ENCODE peak calls at places on chromosomes 2 and 18, in nine cellular contexts. L, I, M, G, Z, N, O, J and U are unnamed samples.

GRCh38 chr18:3283908-3284307 is 22.0 kb downstream of the MYL12B start:
- DNase-seq in L (no peak), I (no peak), M (no peak), G (no peak), Z (no peak), N (no peak), O (no peak), J (no peak), U (no peak)

GRCh38 chr2:136167721-136168470 is 49.9 kb upstream of the CXCR4 start:
- DNase-seq in L (no peak), I (no peak), M (no peak), G (no peak), Z (no peak), N (no peak), O (no peak), J (no peak), U (no peak)

GRCh38 chr18:56967032-56967431 is 179.9 kb upstream of the BOD1L2 start:
- DNase-seq in L (no peak), I (no peak), M (no peak), G (no peak), Z (no peak), N (no peak), O (no peak), J (no peak), U (no peak)

GRCh38 chr18:63492851-63493250 is 16.1 kb downstream of the SERPINB5 start:
- DNase-seq in L (peak; percentile 6), I (no peak), M (no peak), G (no peak), Z (peak; percentile 50), N (no peak), O (no peak), J (no peak), U (no peak)

GRCh38 chr2:190963088-190963487 is 50.9 kb downstream of the STAT1 start:
- DNase-seq in L (no peak), I (no peak), M (no peak), G (no peak), Z (no peak), N (no peak), O (no peak), J (no peak), U (no peak)

GRCh38 chr18:10421859-10422258 is 32.6 kb upstream of the APCDD1 start:
- DNase-seq in L (peak; percentile 89), I (no peak), M (no peak), G (peak; percentile 31), Z (peak; percentile 65), N (no peak), O (no peak), J (no peak), U (no peak)

GRCh38 chr2:149832256-149832655 is 244.7 kb upstream of the MMADHC start:
- DNase-seq in L (peak; percentile 39), I (no peak), M (no peak), G (peak; percentile 17), Z (no peak), N (no peak), O (no peak), J (no peak), U (no peak)

GRCh38 chr2:21627938-21628337 is 504.2 kb downstream of the TDRD15 start:
- DNase-seq in L (no peak), I (no peak), M (no peak), G (no peak), Z (peak; percentile 5), N (no peak), O (no peak), J (no peak), U (no peak)

GRCh38 chr18:23438046-23438377 is 15.1 kb upstream of the RIOK3 start:
- DNase-seq in L (no peak), I (no peak), M (no peak), G (no peak), Z (no peak), N (no peak), O (no peak), J (no peak), U (no peak)

GRCh38 chr2:229931241-229931640 is 8.9 kb downstream of the FBXO36 start:
- DNase-seq in L (no peak), I (no peak), M (no peak), G (no peak), Z (no peak), N (no peak), O (no peak), J (no peak), U (no peak)

GRCh38 chr2:3625186-3625585 is 30.3 kb downstream of the COLEC11 start:
- DNase-seq in L (no peak), I (no peak), M (peak; percentile 63), G (no peak), Z (no peak), N (peak; percentile 2), O (peak; percentile 30), J (no peak), U (no peak)

GRCh38 chr18:62625019-62625418 is 90.3 kb upstream of the PHLPP1 start:
- DNase-seq in L (no peak), I (no peak), M (no peak), G (peak; percentile 20), Z (peak; percentile 52), N (no peak), O (no peak), J (no peak), U (no peak)

GRCh38 chr2:161199885-161200284 is 39.7 kb downstream of the TANK start:
- DNase-seq in L (no peak), I (no peak), M (no peak), G (no peak), Z (no peak), N (no peak), O (no peak), J (no peak), U (no peak)

GRCh38 chr2:15059870-15060617 is 427.5 kb downstream of the LRATD1 start:
- DNase-seq in L (peak; percentile 4), I (peak; percentile 11), M (no peak), G (no peak), Z (no peak), N (no peak), O (no peak), J (no peak), U (no peak)

GRCh38 chr2:172430671-172431070 is 3.3 kb downstream of the ITGA6 start:
- DNase-seq in L (peak; percentile 86), I (no peak), M (no peak), G (no peak), Z (no peak), N (no peak), O (no peak), J (no peak), U (peak; percentile 91)

GRCh38 chr2:233210843-233211600 is 40.5 kb upstream of the ATG16L1 start:
- DNase-seq in L (peak; percentile 84), I (no peak), M (peak; percentile 93), G (peak; percentile 91), Z (peak; percentile 90), N (peak; percentile 63), O (peak; percentile 77), J (peak; percentile 63), U (peak; percentile 62)

GRCh38 chr2:217934321-217935131 is 68.3 kb downstream of the TNS1 start:
- DNase-seq in L (peak; percentile 68), I (peak; percentile 57), M (peak; percentile 89), G (peak; percentile 99), Z (peak; percentile 84), N (peak; percentile 60), O (peak; percentile 51), J (peak; percentile 46), U (no peak)

GRCh38 chr2:217935245-217935879 is 67.4 kb downstream of the TNS1 start:
- DNase-seq in L (no peak), I (no peak), M (peak; percentile 80), G (peak; percentile 83), Z (peak; percentile 53), N (no peak), O (no peak), J (peak; percentile 50), U (no peak)

GRCh38 chr2:217931846-217932560 is 70.8 kb downstream of the TNS1 start:
- DNase-seq in L (no peak), I (no peak), M (no peak), G (no peak), Z (no peak), N (no peak), O (no peak), J (no peak), U (no peak)

GRCh38 chr2:217932661-217933325 is 70.0 kb downstream of the TNS1 start:
- DNase-seq in L (no peak), I (no peak), M (peak; percentile 78), G (peak; percentile 70), Z (no peak), N (no peak), O (peak; percentile 38), J (no peak), U (no peak)

GRCh38 chr2:217933326-217933993 is 69.3 kb downstream of the TNS1 start:
- DNase-seq in L (no peak), I (no peak), M (peak; percentile 78), G (peak; percentile 40), Z (peak; percentile 45), N (no peak), O (no peak), J (no peak), U (no peak)
- H3K4me3 ChIP-seq in L (no peak overlapping the region), I (no peak overlapping the region), M (peak overlapping the region; percentile 13), G (no peak overlapping the region), Z (peak overlapping the region; percentile 21), N (peak overlapping the region; percentile 5), O (no peak overlapping the region), J (no peak overlapping the region), U (no peak overlapping the region)

GRCh38 chr2:187542123-187542522 is 12.1 kb downstream of the TFPI start:
- DNase-seq in L (no peak), I (no peak), M (no peak), G (peak; percentile 67), Z (no peak), N (no peak), O (no peak), J (no peak), U (no peak)
- H3K4me3 ChIP-seq in L (no peak overlapping the region), I (no peak overlapping the region), M (peak overlapping the region; percentile 18), G (no peak overlapping the region), Z (peak overlapping the region; percentile 53), N (no peak overlapping the region), O (no peak overlapping the region), J (no peak overlapping the region), U (no peak overlapping the region)

DNA sequence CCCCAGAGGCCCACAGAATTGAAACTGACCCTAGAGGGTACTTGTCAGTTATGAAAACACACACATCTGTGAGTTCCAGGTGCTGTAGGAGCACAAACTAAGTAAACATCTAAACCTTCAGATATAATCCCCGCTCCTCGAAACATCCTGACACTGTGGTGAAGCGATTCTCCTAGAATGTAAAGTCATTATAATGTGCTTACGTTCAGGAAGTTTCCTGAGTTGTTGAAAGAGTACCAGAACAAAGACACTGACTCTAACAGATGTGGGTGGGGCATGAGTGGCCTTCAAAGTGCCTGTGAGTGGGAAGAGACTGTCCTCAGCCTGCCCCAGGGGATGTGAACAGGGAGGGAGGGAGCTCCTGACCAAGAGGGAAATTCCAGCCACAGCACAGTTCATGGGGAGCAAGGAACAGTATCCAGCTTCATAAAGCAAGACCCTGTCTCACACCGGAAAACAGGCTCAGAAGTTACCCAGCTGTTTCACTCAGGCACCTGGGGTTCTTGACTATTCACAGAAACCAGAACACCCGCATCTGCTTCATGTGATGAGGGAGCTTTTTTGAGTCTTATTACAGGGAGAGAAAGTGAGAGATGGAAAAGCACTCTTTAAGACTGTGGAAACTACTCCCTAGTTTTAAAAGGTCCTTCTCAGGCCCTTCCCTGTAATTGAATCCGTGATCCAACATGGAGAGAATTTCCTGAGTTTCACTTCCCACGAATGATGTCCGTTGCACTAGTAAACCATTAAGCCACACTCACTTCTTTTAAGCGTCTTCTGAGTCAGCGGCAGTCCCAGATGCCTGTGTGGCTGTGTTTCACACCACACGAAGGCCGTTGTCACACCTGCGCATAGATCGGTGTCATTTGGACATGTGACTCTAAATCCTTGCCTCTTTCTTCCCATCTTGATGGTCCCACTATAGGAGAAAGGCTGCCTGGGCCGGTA is 88.6 kb upstream of the EML6 start:
- DNase-seq in L (peak; percentile 91), I (no peak), M (no peak), G (peak; percentile 97), Z (peak; percentile 62), N (peak; percentile 22), O (no peak), J (peak; percentile 32), U (no peak)
- H3K4me3 ChIP-seq in L (no peak overlapping the region), I (no peak overlapping the region), M (no peak overlapping the region), G (no peak overlapping the region), Z (peak overlapping the region; percentile 58), N (no peak overlapping the region), O (no peak overlapping the region), J (no peak overlapping the region), U (no peak overlapping the region)

GRCh38 chr2:237631801-237632585 is 4.6 kb downstream of the LRRFIP1 start:
- DNase-seq in L (no peak), I (no peak), M (no peak), G (no peak), Z (no peak), N (no peak), O (no peak), J (no peak), U (no peak)
- H3K4me3 ChIP-seq in L (no peak overlapping the region), I (no peak overlapping the region), M (no peak overlapping the region), G (no peak overlapping the region), Z (no peak overlapping the region), N (no peak overlapping the region), O (no peak overlapping the region), J (no peak overlapping the region), U (no peak overlapping the region)